ENCODE peak calls at places on chromosomes 11 and 22, in five cellular contexts. U is upper lobe of right lung, E is tibial nerve, I is lower leg skin, L is RWPE1. K is an unnamed sample.

GRCh38 chr11:125338886-125339811 is 156.9 kb downstream of the FEZ1 start:
- DNase-seq in U (peak), L (no peak), E (peak), I (no peak), K (peak)

GRCh38 chr11:59259867-59260475 is 47.2 kb upstream of the MPEG1 start:
- DNase-seq in E (no peak), I (no peak), L (no peak), U (no peak), K (no peak)

GRCh38 chr22:35966314-35967045 is 62.1 kb downstream of the RBFOX2 start:
- DNase-seq in L (no peak), U (no peak), E (no peak), I (no peak), K (no peak)

GRCh38 chr11:57787205-57787604 is 25.6 kb downstream of the CTNND1 start:
- DNase-seq in E (no peak), U (no peak), I (no peak), L (no peak), K (no peak)

GRCh38 chr22:50532824-50533344 is 3.1 kb upstream of the TYMP start:
- DNase-seq in U (no peak), I (no peak), E (no peak), L (no peak), K (peak)

GRCh38 chr11:63908631-63909491 is 8.1 kb downstream of the RCOR2 start:
- DNase-seq in U (no peak), L (no peak), I (no peak), E (no peak), K (no peak)

GRCh38 chr11:11179239-11179638 is 173.8 kb downstream of the CSNK2A3 start:
- DNase-seq in L (peak), E (no peak), I (no peak), U (no peak), K (no peak)

GRCh38 chr11:110434952-110435779 is 5.4 kb downstream of the FDX1 start:
- DNase-seq in U (no peak), L (no peak), I (no peak), E (no peak), K (no peak)

GRCh38 chr11:105144887-105145286 is 5.3 kb upstream of the CARD18 start:
- DNase-seq in E (no peak), I (no peak), U (no peak), L (peak), K (no peak)

GRCh38 chr11:99423435-99423983 is 402.8 kb downstream of the CNTN5 start:
- DNase-seq in U (no peak), L (no peak), E (no peak), I (no peak), K (no peak)

GRCh38 chr11:58394195-58394594 is 12.5 kb downstream of the OR5B3 start:
- DNase-seq in U (no peak), L (peak), E (no peak), I (no peak), K (no peak)

GRCh38 chr11:19431059-19431398 is 190.3 kb upstream of the E2F8 start:
- DNase-seq in L (no peak), U (no peak), E (no peak), I (no peak), K (no peak)

GRCh38 chr22:47040486-47041145 is 278.2 kb downstream of the TBC1D22A start:
- DNase-seq in I (no peak), E (no peak), U (peak), L (no peak), K (no peak)

GRCh38 chr22:50329236-50329635 is 2.4 kb upstream of the DENND6B start:
- DNase-seq in E (no peak), I (no peak), L (no peak), U (no peak), K (no peak)

GRCh38 chr11:124869856-124870387 is 4.7 kb downstream of the ROBO3 start:
- DNase-seq in U (no peak), L (no peak), E (no peak), I (no peak), K (no peak)

GRCh38 chr11:65651589-65652510 is 10.9 kb downstream of the RELA start:
- DNase-seq in L (peak), I (no peak), E (no peak), U (peak), K (no peak)

GRCh38 chr22:25567305-25567704 is 2.8 kb downstream of the GRK3 start:
- DNase-seq in L (no peak), E (no peak), U (no peak), I (no peak), K (no peak)

GRCh38 chr11:130002352-130002845 is at the start of gene PRDM10:
- DNase-seq in L (peak), I (peak), E (peak), U (peak), K (peak)

GRCh38 chr11:112634551-112634950 is 326.7 kb upstream of the NCAM1 start:
- DNase-seq in L (no peak), U (no peak), E (no peak), I (no peak), K (no peak)

GRCh38 chr22:39579909-39580571 is 9.5 kb downstream of the CACNA1I start:
- DNase-seq in I (no peak), E (no peak), L (no peak), U (no peak), K (no peak)

GRCh38 chr11:12274056-12274455 is 103.3 kb upstream of the PARVA start:
- DNase-seq in L (no peak), I (peak), E (no peak), U (no peak), K (no peak)

GRCh38 chr11:2448661-2449547 is 4.1 kb downstream of the KCNQ1 start:
- DNase-seq in L (no peak), U (peak), I (no peak), E (no peak), K (no peak)

GRCh38 chr11:45042560-45042959 is 91.9 kb upstream of the TP53I11 start:
- DNase-seq in I (peak), L (peak), U (no peak), E (peak), K (peak)

GRCh38 chr11:1163321-1163910 is 5.7 kb downstream of the MUC5AC start:
- DNase-seq in E (no peak), L (no peak), I (peak), U (peak), K (peak)

GRCh38 chr11:19499999-19500398 is 212.6 kb upstream of the NAV2 start:
- DNase-seq in L (no peak), U (no peak), I (no peak), E (no peak), K (no peak)

GRCh38 chr11:122193457-122193856 is 77.4 kb upstream of the BLID start:
- DNase-seq in U (no peak), E (no peak), L (no peak), I (no peak), K (no peak)

GRCh38 chr22:19929586-19930302 is 11.8 kb upstream of the COMT start:
- DNase-seq in L (no peak), U (no peak), E (no peak), I (no peak), K (no peak)

GRCh38 chr11:13223112-13223511 is 54.5 kb upstream of the BMAL1 start:
- DNase-seq in U (no peak), I (no peak), E (no peak), L (no peak), K (no peak)

GRCh38 chr11:67303132-67303988 is at the start of gene SSH3:
- DNase-seq in L (peak), U (peak), E (peak), I (peak), K (peak)

GRCh38 chr11:67301951-67302516 is 1.3 kb upstream of the SSH3 start:
- DNase-seq in U (peak), L (peak), I (peak), E (no peak), K (peak)

GRCh38 chr11:67301313-67301921 is 1.9 kb upstream of the SSH3 start:
- DNase-seq in U (peak), L (no peak), E (no peak), I (peak), K (peak)

GRCh38 chr11:67303989-67304411 is 670 bp downstream of the SSH3 start:
- DNase-seq in I (peak), E (no peak), L (no peak), U (peak), K (peak)

DNA sequence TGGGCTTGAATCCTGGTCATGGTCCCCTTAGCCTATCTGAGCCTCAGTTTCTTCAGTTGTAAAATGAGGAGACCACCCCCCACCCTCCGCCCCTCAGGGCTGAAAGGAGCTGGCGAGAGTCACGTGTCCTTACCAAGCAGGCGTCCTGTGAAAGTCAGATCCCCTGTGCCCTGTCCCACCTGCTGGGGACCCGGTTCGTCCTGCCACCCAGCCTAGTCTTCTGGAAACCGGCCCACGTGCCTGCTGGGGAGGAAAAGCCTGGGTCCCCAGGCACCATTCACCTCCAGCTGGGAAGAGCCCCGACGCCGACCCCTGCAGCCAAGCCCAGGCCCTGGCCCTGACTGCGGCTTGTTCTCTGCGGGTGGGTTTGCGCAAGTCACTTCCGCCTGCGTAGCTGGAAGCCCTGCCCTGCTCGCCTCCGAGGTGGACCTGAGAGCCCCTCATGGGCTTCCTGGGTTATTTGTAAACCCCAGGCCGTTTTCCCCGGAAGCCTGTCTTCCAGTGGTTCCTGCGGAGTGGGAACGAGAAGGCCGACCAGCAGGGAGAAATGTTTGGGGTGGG is 679 bp upstream of the SSH3 start:
- DNase-seq in I (peak), L (no peak), E (no peak), U (peak), K (peak)
- TF ChIP-seq CTCF in I (no peak), L (no peak), E (no peak), U (no peak), K (no peak)

GRCh38 chr11:40130427-40130826 is 1329.0 kb downstream of the LRRC4C start:
- DNase-seq in U (no peak), E (no peak), L (no peak), I (no peak), K (no peak)

GRCh38 chr11:40125054-40125453 is 1334.4 kb downstream of the LRRC4C start:
- DNase-seq in I (no peak), E (no peak), U (no peak), L (peak), K (no peak)

GRCh38 chr11:40133526-40133925 is 1325.9 kb downstream of the LRRC4C start:
- DNase-seq in L (no peak), I (no peak), U (no peak), E (no peak), K (no peak)

GRCh38 chr11:40132881-40133280 is 1326.6 kb downstream of the LRRC4C start:
- DNase-seq in L (no peak), U (no peak), E (no peak), I (no peak), K (no peak)

GRCh38 chr11:40129276-40129675 is 1330.2 kb downstream of the LRRC4C start:
- DNase-seq in I (no peak), L (peak), U (no peak), E (no peak), K (no peak)
- TF ChIP-seq CTCF in I (no peak), L (peak), U (peak), E (peak), K (no peak)

GRCh38 chr11:116224889-116225200 is 547.9 kb downstream of the BUD13 start:
- DNase-seq in U (no peak), I (no peak), E (no peak), L (no peak), K (no peak)
- TF ChIP-seq CTCF in U (no peak), I (no peak), E (no peak), L (no peak), K (no peak)

GRCh38 chr11:71124127-71124526 is 128.2 kb downstream of the SHANK2 start:
- DNase-seq in I (no peak), L (no peak), E (no peak), U (no peak), K (no peak)

GRCh38 chr11:71119656-71120269 is 132.6 kb downstream of the SHANK2 start:
- DNase-seq in E (no peak), L (no peak), I (no peak), U (no peak), K (no peak)

GRCh38 chr11:71118671-71119250 is 133.6 kb downstream of the SHANK2 start:
- DNase-seq in U (no peak), L (no peak), I (no peak), E (no peak), K (no peak)

GRCh38 chr11:71117311-71117710 is 135.1 kb downstream of the SHANK2 start:
- DNase-seq in I (no peak), L (no peak), E (no peak), U (no peak), K (no peak)

DNA sequence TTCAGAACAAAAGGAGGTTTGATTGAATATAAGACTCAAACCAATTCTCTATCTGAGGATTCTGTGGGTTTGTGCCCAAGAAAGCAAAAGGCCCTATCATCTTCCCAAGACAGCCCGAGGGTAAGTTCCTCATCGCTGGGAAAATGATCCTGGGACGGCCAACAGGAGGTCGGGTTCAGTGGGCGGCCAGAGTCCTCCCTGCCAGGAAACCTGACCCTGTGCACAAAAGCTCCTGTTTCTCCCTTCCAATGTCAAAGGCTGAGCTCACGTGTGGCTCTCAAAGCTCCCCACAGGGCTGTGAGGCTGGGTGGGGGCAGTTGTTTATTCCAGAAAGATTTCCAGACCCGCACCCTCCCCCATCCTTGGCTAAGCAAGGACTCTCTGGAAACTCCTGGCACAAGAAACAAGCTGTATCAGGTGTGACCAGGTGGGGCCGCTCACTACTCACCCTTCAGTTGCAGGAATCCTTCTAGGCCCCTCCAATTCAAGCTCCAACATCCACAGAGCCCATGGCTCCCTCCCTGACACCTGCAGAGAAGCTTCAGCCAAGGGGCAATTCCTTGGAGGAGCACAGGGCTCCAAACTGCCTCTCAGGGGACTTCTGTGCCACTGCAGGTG is 131.9 kb downstream of the SHANK2 start:
- DNase-seq in L (peak), I (no peak), U (no peak), E (no peak), K (no peak)
- TF ChIP-seq CTCF in L (peak), I (no peak), U (peak), E (no peak), K (no peak)

GRCh38 chr11:8011981-8012444 is 24.9 kb downstream of the EIF3F start:
- DNase-seq in L (no peak), U (no peak), E (no peak), I (peak), K (no peak)

GRCh38 chr11:8009856-8010255 is 22.7 kb downstream of the EIF3F start:
- DNase-seq in E (no peak), I (peak), U (no peak), L (no peak), K (no peak)

GRCh38 chr11:8008212-8008611 is 21.1 kb downstream of the EIF3F start:
- DNase-seq in E (no peak), U (no peak), I (peak), L (no peak), K (no peak)

GRCh38 chr11:8013833-8014232 is 26.7 kb downstream of the EIF3F start:
- DNase-seq in U (peak), E (no peak), L (no peak), I (peak), K (no peak)

GRCh38 chr11:8011383-8011782 is 24.2 kb downstream of the EIF3F start:
- DNase-seq in L (no peak), U (no peak), E (no peak), I (no peak), K (no peak)
- TF ChIP-seq CTCF in L (no peak), U (no peak), E (no peak), I (no peak), K (no peak)